ENCODE peak calls at places on chromosomes 13 and 19, in eight cellular contexts. I, E, Y, K, C, O, A and W are unnamed samples.

GRCh38 chr13:71801165-71801564 is 65.8 kb downstream of the DACH1 start:
- DNase-seq in I (no peak), K (no peak), Y (no peak), O (no peak), E (no peak), C (no peak), A (no peak), W (no peak)

GRCh38 chr19:4597975-4598671 is 38.6 kb upstream of the SEMA6B start:
- DNase-seq in E (peak; percentile 88), O (peak; percentile 83), I (peak; percentile 75), K (no peak), C (no peak), Y (peak; percentile 40), A (no peak), W (peak; percentile 79)

GRCh38 chr13:40385858-40386180 is 280.6 kb downstream of the FOXO1 start:
- DNase-seq in E (no peak), I (no peak), O (no peak), K (no peak), C (no peak), Y (no peak), A (no peak), W (no peak)

GRCh38 chr13:32314968-32315254 is 252 bp downstream of the ZAR1L start:
- DNase-seq in K (peak; percentile 60), O (no peak), A (no peak), C (no peak), I (peak; percentile 73), E (no peak), Y (peak; percentile 35), W (no peak)

GRCh38 chr13:102556806-102557205 is 40.0 kb upstream of the TPP2 start:
- DNase-seq in A (no peak), O (no peak), I (no peak), E (no peak), K (no peak), Y (no peak), C (no peak), W (no peak)

GRCh38 chr19:58570770-58571574 is 2.2 kb downstream of the MZF1 start:
- DNase-seq in I (peak; percentile 4), Y (peak; percentile 8), E (peak; percentile 6), K (no peak), O (no peak), C (no peak), A (peak; percentile 15), W (no peak)

GRCh38 chr19:21767065-21767800 is at the start of gene ZNF100:
- DNase-seq in A (peak; percentile 93), Y (peak; percentile 94), E (peak; percentile 89), C (peak; percentile 76), K (peak; percentile 90), I (peak; percentile 96), O (peak; percentile 91), W (peak; percentile 88)

GRCh38 chr13:111900390-111901180 is 166.4 kb upstream of the SOX1 start:
- DNase-seq in I (no peak), O (no peak), E (peak; percentile 5), Y (no peak), K (no peak), C (no peak), A (no peak), W (peak; percentile 22)

GRCh38 chr13:24727731-24728601 is 36.0 kb upstream of the RNF17 start:
- DNase-seq in O (peak; percentile 59), A (no peak), C (peak; percentile 75), K (peak; percentile 70), E (peak; percentile 64), Y (peak; percentile 71), I (peak; percentile 76), W (no peak)

GRCh38 chr19:16778796-16779411 is 50.3 kb upstream of the SIN3B start:
- DNase-seq in C (peak; percentile 8), Y (peak; percentile 57), E (peak; percentile 82), K (peak; percentile 41), O (peak; percentile 59), A (peak; percentile 19), I (peak; percentile 52), W (no peak)

GRCh38 chr13:42113478-42113877 is 65.0 kb downstream of the DGKH start:
- DNase-seq in O (no peak), K (no peak), Y (no peak), I (no peak), A (no peak), C (no peak), E (no peak), W (no peak)

GRCh38 chr19:48630289-48631036 is 6.7 kb downstream of the DBP start:
- DNase-seq in C (no peak), I (peak; percentile 8), O (peak; percentile 59), E (peak; percentile 72), A (peak; percentile 68), Y (peak; percentile 82), K (no peak), W (no peak)

GRCh38 chr13:104592127-104592526 is 1525.9 kb upstream of the SLC10A2 start:
- DNase-seq in C (no peak), A (no peak), K (no peak), O (no peak), I (no peak), E (no peak), Y (no peak), W (no peak)

GRCh38 chr19:27774337-27774736 is 1438.6 kb downstream of the UQCRFS1 start:
- DNase-seq in I (peak; percentile 20), A (no peak), C (no peak), K (no peak), E (peak; percentile 29), O (peak; percentile 41), Y (no peak), W (no peak)
- TF ChIP-seq CTCF in I (peak; percentile 54), A (no peak), C (peak; percentile 5), K (no peak), E (peak; percentile 26), O (peak; percentile 52), Y (no peak), W (peak; percentile 55)

GRCh38 chr19:54434112-54434861 is 14.7 kb upstream of the LENG8 start:
- DNase-seq in E (no peak), Y (no peak), C (no peak), A (no peak), K (no peak), O (no peak), I (no peak), W (no peak)
- TF ChIP-seq CTCF in E (no peak), Y (no peak), C (no peak), A (no peak), K (no peak), O (no peak), I (no peak), W (no peak)

DNA sequence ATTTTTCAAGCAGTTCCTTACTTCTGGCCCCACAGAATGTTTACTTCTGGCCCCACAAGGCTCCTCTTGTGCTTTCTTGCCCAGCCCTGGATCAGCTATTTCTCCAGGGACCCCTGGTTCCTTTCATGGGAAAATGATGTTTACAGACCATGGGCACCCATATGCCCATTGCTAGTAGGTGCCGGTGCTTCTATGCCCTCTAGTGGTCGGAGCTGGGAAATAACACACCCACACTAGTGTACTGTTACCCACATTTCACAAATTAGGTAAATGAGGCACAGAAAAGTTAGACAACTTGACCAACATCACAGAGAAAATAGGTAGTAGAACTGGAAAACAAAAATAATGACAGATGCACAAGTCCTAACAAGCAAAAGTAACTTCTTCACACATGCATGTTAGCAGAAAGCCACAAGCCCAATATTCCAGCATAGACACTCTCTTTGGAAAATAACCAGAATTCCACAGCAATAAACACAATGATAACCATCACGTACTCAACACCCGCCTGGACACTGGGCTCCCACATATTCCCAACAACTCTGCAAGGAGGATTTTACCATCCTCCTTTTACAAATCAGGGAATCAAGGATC is 1.3 kb upstream of the CEACAM6 start:
- DNase-seq in K (peak; percentile 53), C (no peak), E (peak; percentile 79), I (peak; percentile 71), Y (peak; percentile 77), A (no peak), O (peak; percentile 68), W (no peak)
- TF ChIP-seq CTCF in K (peak; percentile 46), C (peak; percentile 61), E (peak; percentile 74), I (peak; percentile 79), Y (peak; percentile 80), A (peak; percentile 51), O (peak; percentile 59), W (peak; percentile 75)

GRCh38 chr13:77053192-77053591 is 26.2 kb upstream of the FBXL3 start:
- DNase-seq in K (no peak), A (no peak), E (no peak), C (no peak), I (no peak), O (no peak), Y (no peak), W (no peak)

GRCh38 chr13:77061362-77061761 is 34.4 kb upstream of the FBXL3 start:
- DNase-seq in A (no peak), K (no peak), O (no peak), C (no peak), E (no peak), Y (no peak), I (no peak), W (no peak)

GRCh38 chr13:77056886-77057285 is 29.9 kb upstream of the FBXL3 start:
- DNase-seq in K (no peak), O (no peak), I (no peak), C (no peak), Y (no peak), E (no peak), A (no peak), W (no peak)

GRCh38 chr13:77055158-77055557 is 28.2 kb upstream of the FBXL3 start:
- DNase-seq in Y (no peak), C (no peak), A (no peak), I (no peak), K (no peak), O (no peak), E (no peak), W (no peak)

GRCh38 chr13:77056382-77056781 is 29.4 kb upstream of the FBXL3 start:
- DNase-seq in K (no peak), O (no peak), A (no peak), C (no peak), Y (no peak), I (no peak), E (no peak), W (no peak)
- TF ChIP-seq CTCF in K (no peak), O (no peak), A (no peak), C (peak; percentile 1), Y (no peak), I (no peak), E (no peak), W (no peak)

GRCh38 chr19:14435320-14436050 is 2.4 kb downstream of the PKN1 start:
- DNase-seq in E (no peak), A (no peak), I (no peak), K (no peak), O (no peak), Y (no peak), C (no peak), W (no peak)

GRCh38 chr19:14434543-14435319 is 1.6 kb downstream of the PKN1 start:
- DNase-seq in I (no peak), E (no peak), K (no peak), A (peak; percentile 63), O (no peak), C (no peak), Y (peak; percentile 59), W (no peak)

GRCh38 chr19:14434157-14434501 is 1.0 kb downstream of the PKN1 start:
- DNase-seq in C (no peak), K (no peak), Y (no peak), A (no peak), O (no peak), E (no peak), I (no peak), W (no peak)

GRCh38 chr19:14432817-14433453 is at the start of gene PKN1:
- DNase-seq in C (no peak), Y (peak; percentile 59), O (peak; percentile 81), K (no peak), E (peak; percentile 72), A (peak; percentile 71), I (peak; percentile 71), W (no peak)

GRCh38 chr19:14433454-14434156 is 499 bp downstream of the PKN1 start:
- DNase-seq in Y (peak; percentile 75), C (no peak), A (no peak), O (no peak), K (no peak), I (peak; percentile 48), E (peak; percentile 35), W (no peak)
- TF ChIP-seq CTCF in Y (no peak), C (no peak), A (peak; percentile 18), O (peak; percentile 18), K (peak; percentile 11), I (peak; percentile 7), E (no peak), W (peak; percentile 45)